ENCODE peak calls at places on chromosomes 4 and X, in seven cellular contexts. G is Peyer's patch, F is H9, P is GM23338, T is brain microvascular endothelial cell, N is stomach, Q is sigmoid colon. L is an unnamed sample.

GRCh38 chr4:63528592-63528991 is 880.7 kb downstream of the TECRL start:
- DNase-seq in P (peak; percentile 5), F (no peak), G (no peak), Q (no peak), N (no peak), T (no peak), L (no peak)

GRCh38 chr4:162209706-162210105 is 45.9 kb upstream of the FSTL5 start:
- DNase-seq in N (no peak), F (no peak), G (no peak), P (no peak), Q (no peak), T (no peak), L (no peak)

GRCh38 chr4:41644288-41644914 is 104.1 kb downstream of the PHOX2B start:
- DNase-seq in P (peak; percentile 90), N (peak; percentile 78), G (peak; percentile 79), Q (peak; percentile 87), F (peak; percentile 93), T (peak; percentile 14), L (peak; percentile 64)

GRCh38 chrX:15781964-15782711 is 8.1 kb upstream of the ZRSR2 start:
- DNase-seq in G (no peak), N (no peak), F (no peak), P (no peak), Q (no peak), T (no peak), L (no peak)

GRCh38 chr4:22573198-22573597 is 57.3 kb upstream of the ADGRA3 start:
- DNase-seq in F (no peak), P (no peak), Q (peak; percentile 88), T (no peak), G (no peak), N (peak; percentile 76), L (peak; percentile 45)

GRCh38 chrX:43876680-43877079 is 5.6 kb downstream of the MAOB start:
- DNase-seq in G (no peak), Q (no peak), P (no peak), N (no peak), T (no peak), F (no peak), L (no peak)

GRCh38 chr4:153432971-153433752 is 33.0 kb upstream of the TMEM131L start:
- DNase-seq in F (peak; percentile 72), G (no peak), T (peak; percentile 78), Q (peak; percentile 74), N (peak; percentile 83), P (peak; percentile 80), L (peak; percentile 76)

GRCh38 chrX:134024686-134025377 is 39.4 kb upstream of the GPC3 start:
- DNase-seq in F (no peak), G (no peak), P (no peak), Q (no peak), N (no peak), T (no peak), L (no peak)

GRCh38 chr4:121213940-121214339 is 49.8 kb upstream of the TNIP3 start:
- DNase-seq in N (no peak), T (no peak), F (no peak), G (no peak), P (no peak), Q (no peak), L (no peak)

GRCh38 chr4:164872481-164872880 is 4.5 kb upstream of the APELA start:
- DNase-seq in F (no peak), N (no peak), P (no peak), Q (no peak), T (no peak), G (no peak), L (no peak)

GRCh38 chrX:45843518-45843917 is 642.8 kb upstream of the DIPK2B start:
- DNase-seq in F (no peak), N (no peak), T (no peak), Q (no peak), G (no peak), P (no peak), L (no peak)

GRCh38 chrX:49921109-49921508 is 1.3 kb upstream of the CLCN5 start:
- DNase-seq in T (no peak), Q (no peak), N (no peak), F (no peak), P (no peak), G (no peak), L (no peak)

GRCh38 chrX:49922291-49923241 is at the start of gene CLCN5:
- DNase-seq in F (peak; percentile 96), T (peak; percentile 93), N (peak; percentile 97), P (peak; percentile 91), G (peak; percentile 92), Q (peak; percentile 98), L (peak; percentile 96)

GRCh38 chrX:49915352-49916222 is 6.8 kb upstream of the CLCN5 start:
- DNase-seq in F (no peak), Q (no peak), T (peak; percentile 32), N (peak; percentile 50), G (no peak), P (peak; percentile 59), L (peak; percentile 24)

GRCh38 chrX:49919617-49920016 is 2.8 kb upstream of the CLCN5 start:
- DNase-seq in F (peak; percentile 36), Q (peak; percentile 75), T (peak; percentile 58), G (no peak), P (peak; percentile 56), N (peak; percentile 55), L (no peak)
- H3K27ac ChIP-seq in F (no peak overlapping the region), Q (no peak overlapping the region), T (no peak overlapping the region), G (no peak overlapping the region), P (no peak overlapping the region), N (no peak overlapping the region), L (no peak overlapping the region)

GRCh38 chrX:635428-636192 is 5.0 kb downstream of the SHOX start:
- DNase-seq in P (peak; percentile 82), Q (no peak), G (no peak), N (no peak), F (peak; percentile 66), T (no peak), L (peak; percentile 46)
- H3K27me3 ChIP-seq in P (peaks cover 100% of the 10 kb centered on the region), Q (peaks cover 90% of the 10 kb centered on the region), G (no peaks in the 10 kb centered on the region), N (peaks cover 76% of the 10 kb centered on the region), F (peaks cover 91% of the 10 kb centered on the region), T (peaks cover 71% of the 10 kb centered on the region), L (no peaks in the 10 kb centered on the region)

DNA sequence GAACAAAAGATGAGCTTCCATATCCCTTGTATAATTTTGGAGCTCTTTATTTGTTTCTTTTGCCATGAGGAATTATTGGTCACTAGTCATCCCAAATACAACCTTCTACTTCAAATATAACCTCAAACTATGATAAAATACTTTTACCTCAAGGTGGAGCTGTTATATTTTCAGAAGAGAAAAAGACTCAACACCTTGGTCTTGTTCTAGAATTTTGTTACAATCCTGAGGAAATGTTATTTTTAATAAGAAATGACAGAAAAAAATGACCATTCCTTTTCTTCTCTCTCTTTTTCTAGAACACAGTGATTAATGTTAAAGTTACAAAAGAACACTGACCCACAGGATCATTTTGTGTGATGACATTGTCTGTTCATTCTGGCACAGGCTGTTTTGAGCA is 159.5 kb upstream of the CTSO start:
- DNase-seq in G (no peak), T (no peak), P (peak; percentile 13), N (no peak), Q (no peak), F (no peak), L (no peak)
- TF ChIP-seq CTCF in G (no peak), T (no peak), P (peak; percentile 50), N (no peak), Q (no peak), F (peak; percentile 47), L (no peak)

GRCh38 chr4:76084542-76084941 is 10.0 kb downstream of the ART3 start:
- DNase-seq in Q (no peak), N (no peak), T (no peak), G (no peak), P (no peak), F (no peak), L (no peak)
- H3K27ac ChIP-seq in Q (no peak overlapping the region), N (no peak overlapping the region), T (no peak overlapping the region), G (no peak overlapping the region), P (no peak overlapping the region), F (no peak overlapping the region), L (no peak overlapping the region)

L was measured in pancreas.